ENCODE peak calls at places on chromosome 14, in six cellular contexts. V is DMS153, P is HuH-7, A is GM03348, B is NCI-H2081, J is Calu3. R is an unnamed sample.
A peak's percentile ranks its signal among the peaks of the same experiment; 100 is the strongest.

GRCh38 chr14:105088812-105089745 is 23.8 kb upstream of the GPR132 start:
- DNase-seq in V (no peak), P (no peak), A (no peak), B (no peak), J (no peak), R (no peak)

GRCh38 chr14:74825008-74825407 is 50.9 kb downstream of the PROX2 start:
- DNase-seq in V (no peak), P (no peak), A (peak; percentile 25), B (no peak), J (no peak), R (peak; percentile 47)

GRCh38 chr14:31090872-31091764 is 64.9 kb upstream of the STRN3 start:
- DNase-seq in V (peak; percentile 65), P (peak; percentile 78), A (peak; percentile 80), B (no peak), J (peak; percentile 28), R (peak; percentile 95)

GRCh38 chr14:22506778-22507351 is 82.2 kb downstream of the DAD1 start:
- DNase-seq in V (no peak), P (no peak), A (no peak), B (no peak), J (no peak), R (no peak)

GRCh38 chr14:101705733-101706508 is 55.6 kb upstream of the PPP2R5C start:
- DNase-seq in V (no peak), P (no peak), A (no peak), B (no peak), J (peak; percentile 53), R (peak; percentile 43)

GRCh38 chr14:95363468-95363954 is 43.8 kb upstream of the CLMN start:
- DNase-seq in V (no peak), P (no peak), A (no peak), B (no peak), J (no peak), R (no peak)

GRCh38 chr14:69373104-69373503 is 25.0 kb downstream of the ERH start:
- DNase-seq in V (no peak), P (no peak), A (no peak), B (no peak), J (no peak), R (no peak)

GRCh38 chr14:99525699-99526080 is 44.5 kb downstream of the CCNK start:
- DNase-seq in V (no peak), P (no peak), A (no peak), B (no peak), J (no peak), R (no peak)

GRCh38 chr14:56703947-56704346 is 106.3 kb downstream of the OTX2 start:
- DNase-seq in V (no peak), P (no peak), A (no peak), B (no peak), J (no peak), R (no peak)

GRCh38 chr14:93035917-93036651 is 79.6 kb downstream of the ITPK1 start:
- DNase-seq in V (no peak), P (no peak), A (peak; percentile 63), B (no peak), J (peak; percentile 81), R (no peak)

GRCh38 chr14:50792058-50792477 is 38.9 kb downstream of the NIN start:
- DNase-seq in V (no peak), P (no peak), A (no peak), B (no peak), J (no peak), R (no peak)

GRCh38 chr14:100749967-100750597 is 23.4 kb downstream of the DLK1 start:
- DNase-seq in V (no peak), P (no peak), A (no peak), B (no peak), J (no peak), R (no peak)

GRCh38 chr14:22630486-22630885 is 13.7 kb downstream of the OR6J1 start:
- DNase-seq in V (no peak), P (no peak), A (peak; percentile 75), B (no peak), J (no peak), R (peak; percentile 27)